ENCODE peak calls at places on chromosomes 1 and 21, in nine cellular contexts. L, A, K, I, X, R, P, H and B are unnamed samples.
A peak's percentile ranks its signal among the peaks of the same experiment; 100 is the strongest.

GRCh38 chr21:31444061-31444460 is 100.0 kb upstream of the TIAM1 start:
- DNase-seq in H (no peak), L (no peak), P (peak; percentile 25), I (peak; percentile 24), R (no peak), X (peak; percentile 4), A (no peak), K (no peak), B (no peak)

GRCh38 chr1:216186816-216187215 is 236.4 kb downstream of the USH2A start:
- DNase-seq in X (peak; percentile 41), L (no peak), I (peak; percentile 4), P (no peak), H (no peak), R (no peak), A (no peak), K (peak; percentile 21), B (no peak)

GRCh38 chr1:45979074-45979777 is 153.2 kb downstream of the PIK3R3 start:
- DNase-seq in I (peak; percentile 47), A (no peak), L (no peak), P (no peak), H (no peak), X (peak; percentile 77), R (peak; percentile 67), K (no peak), B (no peak)

GRCh38 chr1:59046730-59047157 is 250.2 kb upstream of the FGGY start:
- DNase-seq in P (no peak), H (no peak), X (peak; percentile 25), L (peak; percentile 5), K (no peak), A (peak; percentile 36), R (no peak), I (no peak), B (peak; percentile 69)

GRCh38 chr1:50108497-50109073 is at the start of gene ELAVL4:
- DNase-seq in H (peak; percentile 4), R (no peak), L (peak; percentile 7), X (no peak), K (peak; percentile 13), I (no peak), P (no peak), A (no peak), B (no peak)

GRCh38 chr1:160078392-160079195 is 2.7 kb upstream of the KCNJ9 start:
- DNase-seq in H (no peak), I (peak; percentile 23), A (peak; percentile 62), K (no peak), L (peak; percentile 56), R (no peak), X (no peak), P (no peak), B (peak; percentile 77)

GRCh38 chr1:93448292-93448982 is 519 bp downstream of the FNBP1L start:
- DNase-seq in L (no peak), H (peak; percentile 52), A (peak; percentile 56), X (no peak), I (peak; percentile 17), R (peak; percentile 48), K (peak; percentile 58), P (peak; percentile 52), B (peak; percentile 59)

GRCh38 chr1:228833911-228834631 is 98.8 kb downstream of the RHOU start:
- DNase-seq in H (no peak), X (no peak), K (no peak), L (no peak), R (no peak), P (no peak), I (no peak), A (no peak), B (no peak)

GRCh38 chr1:67460648-67461500 is 30.7 kb upstream of the SERBP1 start:
- DNase-seq in K (no peak), A (peak; percentile 32), I (peak; percentile 20), X (no peak), H (no peak), P (peak; percentile 44), L (no peak), R (no peak), B (no peak)

GRCh38 chr1:193558491-193559028 is 372.1 kb upstream of the B3GALT2 start:
- DNase-seq in P (no peak), I (peak; percentile 58), A (no peak), R (no peak), K (peak; percentile 20), L (no peak), H (no peak), X (peak; percentile 91), B (no peak)

GRCh38 chr21:36668713-36669112 is 30.2 kb upstream of the SIM2 start:
- DNase-seq in P (no peak), A (no peak), R (no peak), H (no peak), K (no peak), L (no peak), X (no peak), I (no peak), B (no peak)

GRCh38 chr1:167105841-167106461 is 12.1 kb downstream of the STYXL2 start:
- DNase-seq in X (no peak), P (no peak), H (no peak), L (no peak), K (no peak), R (no peak), A (no peak), I (no peak), B (no peak)

GRCh38 chr1:45848097-45848496 is 44.7 kb downstream of the MAST2 start:
- DNase-seq in L (no peak), R (no peak), K (no peak), A (peak; percentile 48), I (no peak), X (no peak), H (no peak), P (no peak), B (no peak)

GRCh38 chr1:9443913-9444445 is 95.3 kb upstream of the SLC25A33 start:
- DNase-seq in K (no peak), L (no peak), X (peak; percentile 76), A (no peak), R (no peak), I (no peak), P (peak; percentile 48), H (no peak), B (no peak)

GRCh38 chr1:220338759-220339158 is 66.5 kb upstream of the RAB3GAP2 start:
- DNase-seq in R (no peak), L (no peak), H (no peak), P (no peak), I (no peak), A (no peak), X (no peak), K (no peak), B (no peak)

GRCh38 chr21:28832013-28832714 is 160.5 kb downstream of the LTN1 start:
- DNase-seq in A (no peak), R (peak; percentile 58), I (peak; percentile 19), H (no peak), X (peak; percentile 41), K (no peak), P (no peak), L (no peak), B (no peak)

GRCh38 chr1:93552751-93553455 is 105.0 kb downstream of the FNBP1L start:
- DNase-seq in A (no peak), X (peak; percentile 53), L (no peak), I (peak; percentile 59), P (no peak), R (no peak), H (no peak), K (no peak), B (no peak)

DNA sequence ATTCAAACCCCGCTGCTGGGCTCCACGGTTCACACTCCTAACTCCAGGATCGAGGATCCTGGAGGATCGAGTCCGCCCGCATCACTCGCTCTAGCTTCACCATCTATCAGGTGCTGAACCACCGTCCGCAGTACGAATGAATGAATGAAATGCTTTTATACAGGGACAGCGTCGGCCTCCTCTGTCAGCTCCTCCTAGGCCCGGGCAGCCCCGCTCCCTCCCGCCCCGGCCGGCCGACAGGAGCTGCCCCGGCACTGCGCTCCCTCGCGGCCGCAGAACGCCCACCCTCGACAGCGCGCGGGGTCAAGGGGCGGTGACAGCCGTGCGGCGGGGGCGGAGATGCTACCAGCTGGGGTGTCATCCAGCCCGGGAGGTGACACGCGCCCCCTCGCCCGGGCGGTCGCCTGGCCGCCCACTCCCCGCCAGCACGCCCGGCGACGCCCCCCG is 520 bp downstream of the ZBTB17 start:
- DNase-seq in H (no peak), I (peak; percentile 44), K (no peak), P (peak; percentile 69), X (peak; percentile 58), R (no peak), L (peak; percentile 83), A (peak; percentile 31), B (peak; percentile 84)
- TF ChIP-seq CTCF in H (no peak), I (no peak), K (no peak), P (no peak), X (peak; percentile 38), R (no peak), L (peak; percentile 61), A (no peak), B (peak; percentile 35)

GRCh38 chr1:12620142-12620865 is 2.3 kb upstream of the DHRS3 start:
- DNase-seq in X (no peak), L (no peak), R (no peak), A (no peak), H (no peak), I (no peak), K (no peak), P (no peak), B (no peak)
- TF ChIP-seq CTCF in X (no peak), L (no peak), R (peak; percentile 3), A (peak; percentile 3), H (no peak), I (no peak), K (no peak), P (no peak), B (no peak)

DNA sequence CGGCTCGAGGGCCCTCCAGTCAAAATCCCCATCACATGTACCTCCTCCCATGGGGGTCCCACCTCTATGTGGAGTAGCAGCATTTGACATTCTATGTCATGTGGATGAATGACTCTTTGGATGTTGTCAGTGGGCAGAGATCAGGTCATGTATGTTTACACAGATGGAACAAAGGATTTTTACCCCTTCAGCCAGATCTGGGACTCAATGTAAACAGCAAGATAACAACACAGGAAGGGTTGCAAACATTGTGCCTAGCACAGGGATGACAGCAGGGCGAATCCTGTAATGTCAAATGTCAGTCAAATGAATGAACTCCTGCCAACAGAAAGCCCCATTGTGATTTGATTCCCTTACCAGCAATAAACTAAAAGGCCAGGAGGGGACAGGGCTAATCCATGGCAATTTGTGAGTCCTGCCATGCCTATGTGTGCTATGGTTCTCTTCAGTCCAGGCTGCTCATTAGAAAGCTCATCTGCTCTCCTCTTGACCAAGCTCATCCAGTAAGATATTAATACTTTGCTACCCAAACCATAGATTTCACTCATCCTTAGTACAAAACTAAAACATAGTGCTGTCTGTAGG is 60.3 kb downstream of the PGBD5 start:
- DNase-seq in P (no peak), H (no peak), X (no peak), A (no peak), I (no peak), K (no peak), R (no peak), L (no peak), B (no peak)
- TF ChIP-seq CTCF in P (no peak), H (no peak), X (no peak), A (no peak), I (no peak), K (peak; percentile 27), R (no peak), L (peak; percentile 12), B (no peak)

GRCh38 chr1:3225668-3226067 is 156.7 kb downstream of the PRDM16 start:
- DNase-seq in P (no peak), X (no peak), L (no peak), K (no peak), H (no peak), R (no peak), I (no peak), A (no peak), B (no peak)
- TF ChIP-seq CTCF in P (no peak), X (no peak), L (no peak), K (no peak), H (no peak), R (no peak), I (no peak), A (no peak), B (no peak)